ENCODE peak calls at places on chromosomes 1 and 21, in five cellular contexts. C is fibroblast of pulmonary artery; D is naive thymus-derived CD8-positive, alpha-beta T cell; M is T follicular helper cell; W is upper lobe of right lung. Y is an unnamed sample.

GRCh38 chr1:55043011-55043410 is 3.7 kb downstream of the PCSK9 start:
- DNase-seq in C (no peak), W (no peak), D (no peak), M (no peak), Y (no peak)

GRCh38 chr1:26289158-26290059 is 9.5 kb downstream of the SH3BGRL3 start:
- DNase-seq in M (no peak), C (no peak), D (peak; percentile 48), W (peak; percentile 85), Y (no peak)

GRCh38 chr1:185091480-185091879 is 46.1 kb downstream of the RNF2 start:
- DNase-seq in C (no peak), D (no peak), M (no peak), W (no peak), Y (peak; percentile 71)

GRCh38 chr1:221431068-221431651 is 310.7 kb downstream of the DUSP10 start:
- DNase-seq in D (no peak), W (no peak), C (peak; percentile 41), M (no peak), Y (peak; percentile 51)

GRCh38 chr1:237962985-237963384 is 72.3 kb upstream of the ZP4 start:
- DNase-seq in W (no peak), C (no peak), D (no peak), M (no peak), Y (no peak)

GRCh38 chr1:107318932-107319331 is 178.1 kb downstream of the NTNG1 start:
- DNase-seq in C (no peak), D (no peak), W (no peak), M (no peak), Y (no peak)

GRCh38 chr1:183632087-183632486 is 3.5 kb downstream of the ARPC5 start:
- DNase-seq in M (no peak), C (peak; percentile 91), D (no peak), W (no peak), Y (peak; percentile 51)

GRCh38 chr1:183310753-183311465 is 107.3 kb downstream of the NMNAT2 start:
- DNase-seq in M (no peak), W (no peak), D (no peak), C (no peak), Y (peak; percentile 49)

GRCh38 chr1:229094476-229095311 is 176.2 kb upstream of the RAB4A start:
- DNase-seq in C (peak; percentile 63), D (no peak), W (no peak), M (no peak), Y (peak; percentile 88)

GRCh38 chr1:200364121-200364759 is 45.6 kb downstream of the ZNF281 start:
- DNase-seq in C (peak; percentile 53), D (no peak), W (no peak), M (no peak), Y (peak; percentile 64)

GRCh38 chr1:98991127-98992003 is 13.3 kb downstream of the PLPPR5 start:
- DNase-seq in W (no peak), C (peak; percentile 86), M (no peak), D (no peak), Y (peak; percentile 84)

GRCh38 chr1:17684810-17685209 is 70.3 kb upstream of the ACTL8 start:
- DNase-seq in W (no peak), C (no peak), M (no peak), D (no peak), Y (no peak)

GRCh38 chr1:226223786-226224244 is 351 bp downstream of the MIXL1 start:
- DNase-seq in C (peak; percentile 10), W (peak; percentile 69), D (peak; percentile 21), M (no peak), Y (peak; percentile 17)

GRCh38 chr21:29365636-29366305 is 67.0 kb downstream of the BACH1 start:
- DNase-seq in D (no peak), W (no peak), M (no peak), C (no peak), Y (no peak)

GRCh38 chr21:44836666-44837471 is 19.0 kb upstream of the SUMO3 start:
- DNase-seq in D (no peak), C (peak; percentile 50), W (no peak), M (no peak), Y (peak; percentile 67)

GRCh38 chr1:54922921-54923421 is 36.0 kb upstream of the DHCR24 start:
- DNase-seq in D (no peak), M (no peak), C (no peak), W (no peak), Y (no peak)

GRCh38 chr1:2492091-2492490 is 16.0 kb downstream of the PLCH2 start:
- DNase-seq in W (no peak), C (no peak), M (no peak), D (no peak), Y (no peak)

GRCh38 chr1:84960371-84960770 is 36.5 kb downstream of the MCOLN2 start:
- DNase-seq in W (no peak), M (no peak), C (peak; percentile 94), D (no peak), Y (peak; percentile 81)

GRCh38 chr1:177164380-177165068 is at the start of gene ASTN1:
- DNase-seq in C (no peak), W (no peak), D (no peak), M (no peak), Y (no peak)

GRCh38 chr1:9589144-9589718 is 520 bp downstream of the TMEM201 start:
- DNase-seq in C (peak; percentile 32), D (peak; percentile 48), M (peak; percentile 27), W (peak; percentile 72), Y (peak; percentile 55)

GRCh38 chr1:89762801-89763648 is 57.8 kb upstream of the LRRC8D start:
- DNase-seq in C (peak; percentile 88), W (peak; percentile 92), M (peak; percentile 81), D (peak; percentile 87), Y (peak; percentile 80)

GRCh38 chr1:41496080-41497055 is 11.9 kb upstream of the EDN2 start:
- DNase-seq in M (no peak), C (peak; percentile 92), D (no peak), W (peak; percentile 94), Y (peak; percentile 68)

Y was measured in mesenchymal stem cell.